ENCODE peak calls at places on chromosome 9, in ten cellular contexts. N is cardiac muscle cell, D is endodermal cell, C is transverse colon, H is HCT116, S is K562, V is prostate gland, P is tibial artery, F is SJSA1, W is IMR-90. R is an unnamed sample.
A peak's percentile ranks its signal among the peaks of the same experiment; 100 is the strongest.

GRCh38 chr9:88258012-88258411 is 119.7 kb upstream of the SPATA31C2 start:
- DNase-seq in V (no peak), C (no peak), P (peak; percentile 50), D (no peak), N (peak; percentile 79), F (no peak), H (no peak), S (no peak), W (peak; percentile 71), R (peak; percentile 59)

GRCh38 chr9:74073897-74074296 is 423.2 kb upstream of the RORB start:
- DNase-seq in S (no peak), P (no peak), V (no peak), N (no peak), H (no peak), W (no peak), C (no peak), F (no peak), D (no peak), R (no peak)

GRCh38 chr9:128781186-128782070 is 5.6 kb upstream of the TBC1D13 start:
- DNase-seq in W (no peak), D (no peak), F (no peak), N (no peak), P (no peak), C (no peak), S (no peak), H (no peak), V (no peak), R (no peak)

GRCh38 chr9:110021891-110022290 is 186.1 kb downstream of the C9orf152 start:
- DNase-seq in D (no peak), F (no peak), P (no peak), S (no peak), V (no peak), W (no peak), N (no peak), C (no peak), H (no peak), R (no peak)

GRCh38 chr9:113623851-113624485 is 160.4 kb downstream of the RGS3 start:
- DNase-seq in F (peak; percentile 9), C (no peak), S (no peak), V (no peak), P (no peak), D (peak; percentile 39), H (no peak), W (no peak), N (no peak), R (no peak)

GRCh38 chr9:116924462-116925110 is 237.5 kb downstream of the TRIM32 start:
- DNase-seq in D (no peak), P (no peak), V (no peak), C (no peak), S (no peak), W (no peak), H (no peak), F (no peak), N (no peak), R (no peak)

GRCh38 chr9:72473474-72474241 is 47.8 kb upstream of the TMC1 start:
- DNase-seq in H (no peak), W (peak; percentile 91), V (no peak), N (no peak), P (no peak), F (no peak), C (no peak), D (no peak), S (no peak), R (no peak)

GRCh38 chr9:126702501-126703329 is 89.0 kb downstream of the LMX1B start:
- DNase-seq in S (peak; percentile 80), N (no peak), P (no peak), H (no peak), V (no peak), C (no peak), F (no peak), W (no peak), D (peak; percentile 93), R (no peak)

GRCh38 chr9:121289554-121290370 is 21.8 kb downstream of the GSN start:
- DNase-seq in H (no peak), F (no peak), W (no peak), V (no peak), P (no peak), S (no peak), D (no peak), C (no peak), N (peak; percentile 29), R (no peak)

GRCh38 chr9:4986291-4986690 is 1.2 kb downstream of the JAK2 start:
- DNase-seq in C (no peak), F (no peak), D (no peak), H (no peak), V (no peak), S (no peak), N (peak; percentile 20), W (peak; percentile 13), P (no peak), R (no peak)

GRCh38 chr9:14031761-14032279 is 282.1 kb downstream of the NFIB start:
- DNase-seq in F (no peak), H (no peak), V (no peak), S (no peak), N (peak; percentile 74), W (no peak), D (no peak), C (no peak), P (no peak), R (no peak)

GRCh38 chr9:111389406-111389805 is 59.4 kb upstream of the OR2K2 start:
- DNase-seq in F (no peak), V (no peak), C (no peak), D (no peak), W (no peak), N (no peak), H (no peak), P (no peak), S (no peak), R (no peak)
- H3K36me3 ChIP-seq in F (peaks cover 84% of the 10 kb centered on the region), V (peaks cover 17% of the 10 kb centered on the region), C (peaks cover 72% of the 10 kb centered on the region), D (peaks cover 98% of the 10 kb centered on the region), W (peaks cover 46% of the 10 kb centered on the region), N (peaks cover 77% of the 10 kb centered on the region), H (peaks cover 11% of the 10 kb centered on the region), P (peaks cover 96% of the 10 kb centered on the region), S (peaks cover 97% of the 10 kb centered on the region), R (peaks cover 99% of the 10 kb centered on the region)

GRCh38 chr9:136854113-136854841 is 2.1 kb downstream of the MAMDC4 start:
- DNase-seq in W (no peak), D (peak; percentile 59), S (no peak), C (peak; percentile 15), P (no peak), V (no peak), F (no peak), N (no peak), H (no peak), R (no peak)

GRCh38 chr9:136851941-136852663 is at the start of gene MAMDC4:
- DNase-seq in S (no peak), F (no peak), C (peak; percentile 10), V (no peak), W (no peak), N (no peak), D (peak; percentile 50), P (no peak), H (no peak), R (no peak)

GRCh38 chr9:136854842-136855460 is 2.8 kb downstream of the MAMDC4 start:
- DNase-seq in H (no peak), C (no peak), V (no peak), F (no peak), N (no peak), P (no peak), W (no peak), S (no peak), D (no peak), R (no peak)

GRCh38 chr9:136852664-136853595 is 784 bp downstream of the MAMDC4 start:
- DNase-seq in W (no peak), V (no peak), H (no peak), F (no peak), C (no peak), D (peak; percentile 48), P (no peak), S (no peak), N (no peak), R (no peak)

GRCh38 chr9:136853596-136854112 is 1.5 kb downstream of the MAMDC4 start:
- DNase-seq in H (no peak), P (no peak), S (no peak), V (no peak), W (no peak), C (peak; percentile 25), F (no peak), N (no peak), D (peak; percentile 51), R (no peak)
- H3K36me3 ChIP-seq in H (no peaks in the 10 kb centered on the region), P (no peaks in the 10 kb centered on the region), S (peaks cover 35% of the 10 kb centered on the region), V (no peaks in the 10 kb centered on the region), W (peaks cover 15% of the 10 kb centered on the region), C (no peaks in the 10 kb centered on the region), F (peaks cover 37% of the 10 kb centered on the region), N (peaks cover 9% of the 10 kb centered on the region), D (peaks cover 10% of the 10 kb centered on the region), R (peaks cover 11% of the 10 kb centered on the region)

DNA sequence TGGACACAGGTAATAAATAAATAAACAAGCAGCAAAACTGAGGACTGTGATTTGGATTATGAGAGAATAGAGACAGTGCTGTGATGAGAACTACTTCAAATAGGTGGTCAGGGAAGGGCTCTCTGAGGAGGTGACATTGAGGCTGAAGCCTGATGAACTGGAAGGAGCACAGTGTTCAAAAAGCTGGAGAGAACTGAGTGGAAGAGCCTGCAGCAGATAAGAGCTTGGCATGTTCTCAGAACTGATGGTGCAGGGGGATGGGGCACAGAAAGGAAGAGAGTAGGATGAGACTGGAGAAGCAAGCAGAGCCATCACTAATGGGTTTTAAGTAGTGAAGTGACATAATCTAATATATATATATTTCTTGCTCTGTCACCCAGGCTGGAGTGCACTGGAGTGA is 11.2 kb upstream of the TPM2 start:
- DNase-seq in H (no peak), F (no peak), W (no peak), D (no peak), P (no peak), C (no peak), V (no peak), N (no peak), S (no peak), R (no peak)
- H3K36me3 ChIP-seq in H (peaks cover 56% of the 10 kb centered on the region), F (peaks cover 84% of the 10 kb centered on the region), W (peaks cover 92% of the 10 kb centered on the region), D (peaks cover 95% of the 10 kb centered on the region), P (peaks cover 93% of the 10 kb centered on the region), C (peaks cover 88% of the 10 kb centered on the region), V (peaks cover 64% of the 10 kb centered on the region), N (peaks cover 85% of the 10 kb centered on the region), S (peaks cover 97% of the 10 kb centered on the region), R (peaks cover 59% of the 10 kb centered on the region)

DNA sequence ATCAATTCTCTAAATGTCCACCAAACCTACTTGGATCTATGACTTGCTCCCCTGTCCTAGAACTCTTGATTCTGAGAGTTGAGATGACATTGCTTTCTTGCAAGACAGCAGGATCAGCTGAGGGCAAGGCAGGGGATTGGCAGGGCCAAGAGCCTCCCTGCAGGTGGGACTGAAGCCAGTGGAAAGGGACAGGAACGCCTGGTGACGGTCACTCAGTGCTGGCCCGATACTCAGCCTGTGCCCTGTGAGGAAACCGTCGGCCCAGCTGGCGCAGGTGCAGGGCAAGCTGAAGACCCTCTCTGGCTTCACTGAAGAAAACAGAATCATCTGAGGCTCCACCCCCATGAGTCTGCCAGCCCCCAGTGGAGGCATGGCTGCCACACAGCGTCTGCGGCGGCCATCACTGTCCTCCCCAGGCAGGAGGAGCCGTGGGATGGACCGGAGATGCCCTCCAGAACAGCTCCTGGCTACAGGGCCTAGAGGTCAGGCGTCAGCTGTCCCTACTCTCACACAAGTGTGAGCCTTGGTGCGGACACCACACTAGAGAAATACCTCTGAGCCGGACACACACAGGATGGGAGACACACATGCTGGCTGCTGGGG is 14.7 kb downstream of the UBAC1 start:
- DNase-seq in P (no peak), N (no peak), H (no peak), V (no peak), W (no peak), S (no peak), D (no peak), C (no peak), F (no peak), R (no peak)
- H3K36me3 ChIP-seq in P (peaks cover 52% of the 10 kb centered on the region), N (peaks cover 23% of the 10 kb centered on the region), H (peaks cover 25% of the 10 kb centered on the region), V (peaks cover 19% of the 10 kb centered on the region), W (peaks cover 42% of the 10 kb centered on the region), S (peaks cover 99% of the 10 kb centered on the region), D (peaks cover 43% of the 10 kb centered on the region), C (peaks cover 57% of the 10 kb centered on the region), F (peaks cover 46% of the 10 kb centered on the region), R (no peaks in the 10 kb centered on the region)

GRCh38 chr9:33024966-33025571 is at the start of gene DNAJA1:
- DNase-seq in N (peak; percentile 97), S (peak; percentile 91), H (peak; percentile 82), P (peak; percentile 91), C (peak; percentile 95), W (peak; percentile 91), F (peak; percentile 83), V (peak; percentile 95), D (peak; percentile 97), R (peak; percentile 94)
- H3K36me3 ChIP-seq in N (peaks cover 32% of the 10 kb centered on the region), S (peaks cover 76% of the 10 kb centered on the region), H (peaks cover 39% of the 10 kb centered on the region), P (peaks cover 5% of the 10 kb centered on the region), C (peaks cover 5% of the 10 kb centered on the region), W (peaks cover 11% of the 10 kb centered on the region), F (peaks cover 49% of the 10 kb centered on the region), V (peaks cover 5% of the 10 kb centered on the region), D (peaks cover 48% of the 10 kb centered on the region), R (peaks cover 45% of the 10 kb centered on the region)

R was measured in heart right ventricle.